ENCODE peak calls at places on chromosomes 6 and 20, in six cellular contexts. M is breast epithelium; O is DMS153; G is uterus; L is NCI-H1092 treated with DMSO at 0.1 percent for 48 hours; F is activated CD4-positive, alpha-beta T cell treated with anti-CD3 and anti-CD28 coated beads for 36 hours. T is an unnamed sample.

GRCh38 chr6:118554698-118555097 is 6.6 kb downstream of the PLN start:
- DNase-seq in M (no peak), O (no peak), G (no peak), L (no peak), F (no peak), T (no peak)

GRCh38 chr6:21003780-21004541 is 469.7 kb downstream of the CDKAL1 start:
- DNase-seq in M (no peak), O (peak), G (no peak), L (peak), F (no peak), T (no peak)

GRCh38 chr6:4906293-4906941 is 97.4 kb downstream of the RPP40 start:
- DNase-seq in M (no peak), O (no peak), G (no peak), L (no peak), F (no peak), T (no peak)

GRCh38 chr20:25271486-25272222 is 23.8 kb downstream of the PYGB start:
- DNase-seq in M (no peak), O (no peak), G (no peak), L (no peak), F (no peak), T (no peak)

GRCh38 chr20:3677733-3678132 is 4.1 kb downstream of the ADAM33 start:
- DNase-seq in M (no peak), O (no peak), G (peak), L (no peak), F (no peak), T (no peak)

GRCh38 chr20:45087814-45088213 is 13.1 kb downstream of the KCNS1 start:
- DNase-seq in M (no peak), O (no peak), G (no peak), L (no peak), F (no peak), T (no peak)

GRCh38 chr6:80022803-80023202 is 18.4 kb downstream of the TTK start:
- DNase-seq in M (no peak), O (no peak), G (no peak), L (no peak), F (no peak), T (no peak)

GRCh38 chr6:123189805-123190204 is 193.8 kb downstream of the CLVS2 start:
- DNase-seq in M (no peak), O (no peak), G (no peak), L (no peak), F (no peak), T (no peak)

GRCh38 chr20:2585811-2586210 is 49.4 kb downstream of the TMC2 start:
- DNase-seq in M (no peak), O (no peak), G (no peak), L (no peak), F (no peak), T (no peak)

GRCh38 chr6:165663283-165663735 is 268 bp upstream of the PDE10A start:
- DNase-seq in M (no peak), O (no peak), G (peak), L (no peak), F (no peak), T (no peak)

GRCh38 chr20:63626424-63627128 is at the start of gene GMEB2:
- DNase-seq in M (peak), O (no peak), G (peak), L (peak), F (peak), T (no peak)